ENCODE peak calls at places on chromosomes 6 and 20, in four cellular contexts. One of them, this sample, is unnamed.

GRCh38 chr20:728022-728944 is 40.0 kb downstream of the SLC52A3 start:
- DNase-seq in non-pigmented ciliary epithelial cell: no peak
- DNase-seq in mucosa of descending colon: peak
- DNase-seq in HFFc6: peak
- DNase-seq in this sample: no peak

GRCh38 chr20:5835234-5835845 is 85.1 kb downstream of the SHLD1 start:
- DNase-seq in HFFc6: peak
- DNase-seq in non-pigmented ciliary epithelial cell: no peak
- DNase-seq in mucosa of descending colon: no peak
- DNase-seq in this sample: no peak

GRCh38 chr6:150142657-150143501 is at the start of gene PPP1R14C:
- DNase-seq in HFFc6: no peak
- DNase-seq in mucosa of descending colon: peak
- DNase-seq in non-pigmented ciliary epithelial cell: no peak
- DNase-seq in this sample: no peak

GRCh38 chr6:142885182-142885867 is 59.7 kb downstream of the HIVEP2 start:
- DNase-seq in HFFc6: peak
- DNase-seq in mucosa of descending colon: no peak
- DNase-seq in non-pigmented ciliary epithelial cell: peak
- DNase-seq in this sample: peak

GRCh38 chr20:36881888-36882287 is 6.0 kb downstream of the TLDC2 start:
- DNase-seq in HFFc6: no peak
- DNase-seq in mucosa of descending colon: no peak
- DNase-seq in non-pigmented ciliary epithelial cell: no peak
- DNase-seq in this sample: peak

GRCh38 chr6:143581835-143582480 is 70.4 kb upstream of the FUCA2 start:
- DNase-seq in mucosa of descending colon: no peak
- DNase-seq in HFFc6: peak
- DNase-seq in non-pigmented ciliary epithelial cell: peak
- DNase-seq in this sample: no peak

GRCh38 chr6:150297327-150298028 is 71.3 kb upstream of the IYD start:
- DNase-seq in mucosa of descending colon: no peak
- DNase-seq in HFFc6: peak
- DNase-seq in non-pigmented ciliary epithelial cell: no peak
- DNase-seq in this sample: peak

GRCh38 chr20:25125636-25126035 is 43.7 kb upstream of the VSX1 start:
- DNase-seq in HFFc6: no peak
- DNase-seq in non-pigmented ciliary epithelial cell: no peak
- DNase-seq in mucosa of descending colon: no peak
- DNase-seq in this sample: no peak

GRCh38 chr20:58637466-58638198 is 13.5 kb upstream of the STX16 start:
- DNase-seq in HFFc6: no peak
- DNase-seq in non-pigmented ciliary epithelial cell: no peak
- DNase-seq in mucosa of descending colon: no peak
- DNase-seq in this sample: no peak

GRCh38 chr20:50593005-50593335 is 82.8 kb downstream of the PTPN1 start:
- DNase-seq in HFFc6: no peak
- DNase-seq in non-pigmented ciliary epithelial cell: no peak
- DNase-seq in mucosa of descending colon: no peak
- DNase-seq in this sample: no peak

GRCh38 chr20:6094038-6094437 is 28.8 kb downstream of the FERMT1 start:
- DNase-seq in non-pigmented ciliary epithelial cell: no peak
- DNase-seq in HFFc6: no peak
- DNase-seq in mucosa of descending colon: no peak
- DNase-seq in this sample: no peak

GRCh38 chr20:43963233-43963632 is 48.6 kb downstream of the TOX2 start:
- DNase-seq in HFFc6: no peak
- DNase-seq in non-pigmented ciliary epithelial cell: no peak
- DNase-seq in mucosa of descending colon: no peak
- DNase-seq in this sample: no peak

GRCh38 chr20:37534401-37535157 is 6.9 kb upstream of the BLCAP start:
- DNase-seq in HFFc6: peak
- DNase-seq in mucosa of descending colon: no peak
- DNase-seq in non-pigmented ciliary epithelial cell: no peak
- DNase-seq in this sample: no peak

GRCh38 chr6:156910011-156910334 is 132.8 kb downstream of the ARID1B start:
- DNase-seq in HFFc6: no peak
- DNase-seq in non-pigmented ciliary epithelial cell: no peak
- DNase-seq in mucosa of descending colon: no peak
- DNase-seq in this sample: no peak

GRCh38 chr6:43523282-43523681 is 6.4 kb downstream of the POLR1C start:
- DNase-seq in non-pigmented ciliary epithelial cell: no peak
- DNase-seq in mucosa of descending colon: no peak
- DNase-seq in HFFc6: no peak
- DNase-seq in this sample: no peak

GRCh38 chr20:64025826-64026412 is 10.1 kb upstream of the C20orf204 start:
- DNase-seq in mucosa of descending colon: no peak
- DNase-seq in non-pigmented ciliary epithelial cell: no peak
- DNase-seq in HFFc6: no peak
- DNase-seq in this sample: no peak

GRCh38 chr6:42049116-42049809 is 1.1 kb upstream of the TAF8 start:
- DNase-seq in mucosa of descending colon: peak
- DNase-seq in non-pigmented ciliary epithelial cell: no peak
- DNase-seq in HFFc6: no peak
- DNase-seq in this sample: no peak

This sample was measured in epithelial cell of prostate.